ENCODE peak calls at places on chromosomes 16 and 17, in six cellular contexts. U is lower leg skin; S is small intestine; P is dorsolateral prefrontal cortex; D is naive thymus-derived CD8-positive, alpha-beta T cell; N is NCI-H69. Y is an unnamed sample.

GRCh38 chr16:85462405-85463227 is 150.5 kb upstream of the GSE1 start:
- DNase-seq in S (peak; percentile 40), D (peak; percentile 8), P (no peak), N (peak; percentile 90), U (no peak), Y (no peak)

GRCh38 chr17:80871341-80871740 is 120.3 kb upstream of the CHMP6 start:
- DNase-seq in U (no peak), P (no peak), S (no peak), N (no peak), D (no peak), Y (peak; percentile 61)

GRCh38 chr16:85521737-85522042 is 91.4 kb upstream of the GSE1 start:
- DNase-seq in D (no peak), N (peak; percentile 28), P (no peak), U (no peak), S (no peak), Y (no peak)

GRCh38 chr16:85028638-85029412 is 1.2 kb downstream of the KIAA0513 start:
- DNase-seq in S (peak; percentile 70), U (peak; percentile 65), P (peak; percentile 79), N (peak; percentile 71), D (peak; percentile 58), Y (no peak)

GRCh38 chr16:9012848-9013507 is 49.3 kb upstream of the USP7 start:
- DNase-seq in P (no peak), S (no peak), N (peak; percentile 82), U (no peak), D (no peak), Y (no peak)

GRCh38 chr17:34447406-34447805 is 84.4 kb upstream of the CCL1 start:
- DNase-seq in D (no peak), S (no peak), N (no peak), U (no peak), P (peak; percentile 32), Y (no peak)

GRCh38 chr17:30565073-30565935 is 88.1 kb downstream of the GOSR1 start:
- DNase-seq in D (no peak), N (peak; percentile 64), P (no peak), S (no peak), U (no peak), Y (no peak)

GRCh38 chr17:73533127-73533526 is 111.1 kb downstream of the SDK2 start:
- DNase-seq in P (peak; percentile 97), N (no peak), S (no peak), U (no peak), D (no peak), Y (no peak)

GRCh38 chr17:79936661-79937434 is 97.6 kb upstream of the CBX4 start:
- DNase-seq in P (no peak), S (no peak), U (no peak), D (no peak), N (peak; percentile 50), Y (peak; percentile 15)

GRCh38 chr17:9729034-9729650 is 62.2 kb downstream of the DHRS7C start:
- DNase-seq in U (no peak), N (peak; percentile 23), S (peak; percentile 45), P (peak; percentile 20), D (no peak), Y (peak; percentile 49)

GRCh38 chr17:10992097-10992496 is 154.2 kb upstream of the PIRT start:
- DNase-seq in N (no peak), S (no peak), D (no peak), U (no peak), P (no peak), Y (no peak)

GRCh38 chr16:1859650-1860049 is 12.3 kb downstream of the MEIOB start:
- DNase-seq in P (no peak), D (no peak), N (peak; percentile 85), U (no peak), S (peak; percentile 64), Y (no peak)

GRCh38 chr17:81551458-81552243 is 502 bp downstream of the FAAP100 start:
- DNase-seq in S (peak; percentile 39), P (no peak), N (no peak), U (no peak), D (no peak), Y (no peak)

GRCh38 chr17:68511254-68511670 is 968 bp upstream of the PRKAR1A start:
- DNase-seq in D (no peak), N (no peak), S (peak; percentile 43), U (peak; percentile 27), P (no peak), Y (no peak)

GRCh38 chr16:2467301-2468141 is 3.6 kb upstream of the NTN3 start:
- DNase-seq in N (peak; percentile 98), P (peak; percentile 73), U (peak; percentile 47), S (no peak), D (no peak), Y (no peak)